ENCODE peak calls at places on chromosomes 16 and 17, in four cellular contexts. S is kidney epithelial cell, H is epithelial cell of proximal tubule, W is cardiac fibroblast. X is an unnamed sample.
A peak's percentile ranks its signal among the peaks of the same experiment; 100 is the strongest.

GRCh38 chr16:27679899-27680298 is 130.0 kb downstream of the KATNIP start:
- DNase-seq in W (no peak), S (no peak), H (no peak), X (no peak)

GRCh38 chr16:19186403-19186802 is 18.4 kb downstream of the SYT17 start:
- DNase-seq in W (no peak), S (no peak), H (no peak), X (no peak)

GRCh38 chr17:78268960-78269892 is 37.8 kb downstream of the TMEM235 start:
- DNase-seq in W (peak; percentile 96), H (no peak), S (no peak), X (no peak)

GRCh38 chr16:19073344-19073743 is 5.9 kb downstream of the COQ7 start:
- DNase-seq in W (no peak), S (no peak), H (no peak), X (no peak)

GRCh38 chr17:80313160-80313829 is 52.6 kb downstream of the RNF213 start:
- DNase-seq in H (no peak), S (no peak), W (no peak), X (no peak)

GRCh38 chr16:76932541-76933211 is 258.3 kb upstream of the MON1B start:
- DNase-seq in H (peak; percentile 42), W (peak; percentile 17), S (peak; percentile 14), X (no peak)

GRCh38 chr16:22296225-22297113 is 740 bp upstream of the POLR3E start:
- DNase-seq in W (no peak), S (no peak), H (peak; percentile 33), X (no peak)

GRCh38 chr16:22192261-22193133 is 13.6 kb upstream of the EEF2K start:
- DNase-seq in W (peak; percentile 97), H (no peak), S (no peak), X (no peak)

GRCh38 chr16:54927125-54928015 is 3.3 kb upstream of the IRX5 start:
- DNase-seq in H (no peak), W (no peak), S (no peak), X (no peak)

GRCh38 chr17:29048440-29049360 is 5.8 kb downstream of the PIPOX start:
- DNase-seq in H (no peak), W (no peak), S (no peak), X (no peak)

GRCh38 chr16:1678500-1679098 is 520 bp downstream of the JPT2 start:
- DNase-seq in W (peak; percentile 34), H (no peak), S (no peak), X (no peak)

GRCh38 chr17:39739020-39739884 is 1.5 kb downstream of the GRB7 start:
- DNase-seq in W (peak; percentile 16), S (no peak), H (peak; percentile 29), X (peak; percentile 10)

GRCh38 chr17:27824745-27825144 is 24.4 kb upstream of the NOS2 start:
- DNase-seq in W (no peak), S (no peak), H (no peak), X (no peak)

GRCh38 chr17:80119839-80120238 is 18.5 kb downstream of the GAA start:
- DNase-seq in H (no peak), S (no peak), W (no peak), X (no peak)

DNA sequence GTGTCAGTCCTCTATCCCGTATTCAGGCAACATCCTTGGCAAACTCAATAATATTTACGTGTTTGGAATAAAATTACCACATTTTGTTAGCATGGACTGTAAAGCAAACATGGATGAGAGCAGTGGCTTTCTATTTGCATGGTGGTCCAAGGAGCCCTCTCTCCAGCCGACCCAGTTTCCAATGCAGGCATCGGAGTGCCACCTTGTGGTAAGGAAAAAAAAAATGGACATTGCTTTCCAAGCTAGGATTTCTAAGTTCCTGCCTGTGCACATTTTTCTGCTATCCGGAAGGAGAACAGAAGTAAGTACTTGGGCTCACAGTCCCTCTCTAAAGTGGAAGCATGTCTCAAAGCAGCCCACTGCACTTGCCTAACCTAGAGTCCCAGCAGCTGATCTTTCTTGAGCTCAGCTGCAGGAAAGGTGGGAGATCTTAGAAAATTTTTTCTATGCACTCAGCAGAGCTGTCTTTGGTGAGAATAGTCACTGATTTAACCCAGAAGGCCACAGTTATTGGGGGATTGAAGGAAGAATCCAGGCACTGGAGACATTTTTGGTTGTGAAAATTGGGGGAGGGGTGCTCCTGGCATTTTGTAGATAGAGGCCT is 46.0 kb upstream of the ERCC4 start:
- DNase-seq in S (no peak), W (peak; percentile 60), H (no peak), X (no peak)
- TF ChIP-seq CTCF in S (peak; percentile 56), W (peak; percentile 42), H (peak; percentile 67), X (peak; percentile 44)

DNA sequence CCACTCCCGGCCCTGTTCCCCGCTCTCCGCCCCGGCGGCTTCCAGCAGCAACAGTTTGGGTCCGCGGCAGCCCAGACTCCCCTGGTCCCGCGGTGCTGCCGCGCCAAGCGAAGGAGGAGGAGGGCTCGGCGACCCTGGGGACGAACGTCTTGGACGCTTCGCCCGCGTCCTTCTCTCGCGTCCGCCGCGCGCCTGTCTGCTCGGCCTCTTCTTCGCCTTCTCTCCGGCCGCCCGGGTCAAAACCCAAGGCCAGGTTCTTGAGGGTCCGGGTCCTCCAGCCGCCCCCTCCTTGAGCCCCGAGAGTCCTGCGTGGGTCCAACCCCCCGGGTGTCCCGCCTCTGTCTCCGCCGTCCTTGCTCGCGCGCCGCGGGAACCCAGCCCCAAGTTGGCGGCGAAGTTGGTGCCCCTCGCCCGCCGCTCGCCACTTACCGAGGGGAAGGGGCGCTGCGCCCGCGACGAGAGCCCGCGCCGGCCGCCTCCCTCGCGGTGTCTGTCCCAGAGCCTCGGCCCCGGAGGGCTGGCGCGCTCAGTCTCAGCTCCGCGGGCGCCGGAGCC is 1.4 kb upstream of the GRIN2C start:
- DNase-seq in H (no peak), W (no peak), S (no peak), X (no peak)
- H3K4me3 ChIP-seq in H (no peak overlapping the region), W (no peak overlapping the region), S (no peak overlapping the region), X (no peak overlapping the region)

GRCh38 chr17:4895676-4896331 is 3.5 kb upstream of the C17orf107 start:
- DNase-seq in H (no peak), W (no peak), S (no peak), X (no peak)
- TF ChIP-seq CTCF in H (no peak), W (peak; percentile 8), S (peak; percentile 11), X (peak; percentile 9)

GRCh38 chr17:50425001-50425681 is 877 bp upstream of the ACSF2 start:
- DNase-seq in S (no peak), W (no peak), H (no peak), X (no peak)

GRCh38 chr17:50424246-50425000 is 1.6 kb upstream of the ACSF2 start:
- DNase-seq in H (no peak), S (no peak), W (no peak), X (no peak)

GRCh38 chr17:50421308-50422031 is 4.5 kb upstream of the ACSF2 start:
- DNase-seq in S (no peak), H (no peak), W (peak; percentile 52), X (no peak)

GRCh38 chr17:50422738-50423137 is 3.3 kb upstream of the ACSF2 start:
- DNase-seq in W (no peak), S (no peak), H (no peak), X (no peak)

GRCh38 chr17:50423553-50424159 is 2.4 kb upstream of the ACSF2 start:
- DNase-seq in H (no peak), S (peak; percentile 53), W (peak; percentile 93), X (peak; percentile 72)
- H3K4me3 ChIP-seq in H (no peak overlapping the region), S (no peak overlapping the region), W (no peak overlapping the region), X (no peak overlapping the region)

GRCh38 chr17:76156662-76156991 is 15.6 kb upstream of the FOXJ1 start:
- DNase-seq in H (no peak), S (no peak), W (no peak), X (no peak)
- TF ChIP-seq CTCF in H (no peak), S (no peak), W (no peak), X (no peak)

GRCh38 chr17:57195790-57196460 is 60.4 kb upstream of the MSI2 start:
- DNase-seq in H (no peak), W (no peak), S (no peak), X (no peak)
- H3K4me3 ChIP-seq in H (no peak overlapping the region), W (no peak overlapping the region), S (no peak overlapping the region), X (no peak overlapping the region)